ENCODE peak calls at places on chromosomes 6 and 20, in nine cellular contexts. One of them, this sample, is unnamed.

GRCh38 chr6:101085327-101085726 is 204.2 kb upstream of the ASCC3 start:
- DNase-seq in ecto neural progenitor cell: no peak
- DNase-seq in activated naive CD4-positive, alpha-beta T cell treated with anti-CD3 and anti-CD28 coated beads, Interleukin-2, amount 50 U/mL, for 72 hours: no peak
- DNase-seq in T-helper 9 cell: no peak
- DNase-seq in right cardiac atrium: no peak
- DNase-seq in DMS 273 treated with DMSO at 0.1 percent for 48 hours: no peak
- DNase-seq in GM10248: no peak
- DNase-seq in NCI-H774: no peak
- DNase-seq in sigmoid colon: no peak
- DNase-seq in this sample: no peak

GRCh38 chr6:6742535-6742934 is 154.0 kb downstream of the LY86 start:
- DNase-seq in GM10248: no peak
- DNase-seq in ecto neural progenitor cell: no peak
- DNase-seq in DMS 273 treated with DMSO at 0.1 percent for 48 hours: no peak
- DNase-seq in sigmoid colon: no peak
- DNase-seq in NCI-H774: no peak
- DNase-seq in right cardiac atrium: no peak
- DNase-seq in activated naive CD4-positive, alpha-beta T cell treated with anti-CD3 and anti-CD28 coated beads, Interleukin-2, amount 50 U/mL, for 72 hours: no peak
- DNase-seq in T-helper 9 cell: no peak
- DNase-seq in this sample: no peak

GRCh38 chr20:37202267-37202943 is 23.1 kb upstream of the MROH8 start:
- DNase-seq in GM10248: no peak
- DNase-seq in T-helper 9 cell: no peak
- DNase-seq in right cardiac atrium: peak; percentile 64
- DNase-seq in ecto neural progenitor cell: no peak
- DNase-seq in sigmoid colon: no peak
- DNase-seq in NCI-H774: no peak
- DNase-seq in DMS 273 treated with DMSO at 0.1 percent for 48 hours: no peak
- DNase-seq in activated naive CD4-positive, alpha-beta T cell treated with anti-CD3 and anti-CD28 coated beads, Interleukin-2, amount 50 U/mL, for 72 hours: no peak
- DNase-seq in this sample: no peak

GRCh38 chr20:38692436-38693411 is 31.6 kb upstream of the SLC32A1 start:
- DNase-seq in DMS 273 treated with DMSO at 0.1 percent for 48 hours: no peak
- DNase-seq in activated naive CD4-positive, alpha-beta T cell treated with anti-CD3 and anti-CD28 coated beads, Interleukin-2, amount 50 U/mL, for 72 hours: no peak
- DNase-seq in GM10248: peak; percentile 50
- DNase-seq in NCI-H774: no peak
- DNase-seq in T-helper 9 cell: peak; percentile 52
- DNase-seq in ecto neural progenitor cell: peak; percentile 85
- DNase-seq in sigmoid colon: no peak
- DNase-seq in right cardiac atrium: peak; percentile 73
- DNase-seq in this sample: no peak

GRCh38 chr6:53959717-53960116 is 151.5 kb upstream of the MLIP start:
- DNase-seq in right cardiac atrium: no peak
- DNase-seq in NCI-H774: no peak
- DNase-seq in sigmoid colon: no peak
- DNase-seq in activated naive CD4-positive, alpha-beta T cell treated with anti-CD3 and anti-CD28 coated beads, Interleukin-2, amount 50 U/mL, for 72 hours: no peak
- DNase-seq in ecto neural progenitor cell: no peak
- DNase-seq in GM10248: no peak
- DNase-seq in DMS 273 treated with DMSO at 0.1 percent for 48 hours: no peak
- DNase-seq in T-helper 9 cell: no peak
- DNase-seq in this sample: no peak

GRCh38 chr6:117494694-117495318 is 12.3 kb downstream of the DCBLD1 start:
- DNase-seq in activated naive CD4-positive, alpha-beta T cell treated with anti-CD3 and anti-CD28 coated beads, Interleukin-2, amount 50 U/mL, for 72 hours: no peak
- DNase-seq in sigmoid colon: no peak
- DNase-seq in GM10248: no peak
- DNase-seq in DMS 273 treated with DMSO at 0.1 percent for 48 hours: no peak
- DNase-seq in T-helper 9 cell: no peak
- DNase-seq in ecto neural progenitor cell: no peak
- DNase-seq in right cardiac atrium: no peak
- DNase-seq in NCI-H774: no peak
- DNase-seq in this sample: no peak

GRCh38 chr6:111573892-111574800 is 31.5 kb downstream of the TRAF3IP2 start:
- DNase-seq in DMS 273 treated with DMSO at 0.1 percent for 48 hours: no peak
- DNase-seq in right cardiac atrium: no peak
- DNase-seq in sigmoid colon: peak; percentile 75
- DNase-seq in NCI-H774: no peak
- DNase-seq in GM10248: no peak
- DNase-seq in activated naive CD4-positive, alpha-beta T cell treated with anti-CD3 and anti-CD28 coated beads, Interleukin-2, amount 50 U/mL, for 72 hours: no peak
- DNase-seq in ecto neural progenitor cell: no peak
- DNase-seq in T-helper 9 cell: no peak
- DNase-seq in this sample: no peak

GRCh38 chr6:27616313-27617045 is 143.6 kb upstream of the ZNF184 start:
- DNase-seq in ecto neural progenitor cell: no peak
- DNase-seq in DMS 273 treated with DMSO at 0.1 percent for 48 hours: no peak
- DNase-seq in NCI-H774: no peak
- DNase-seq in GM10248: no peak
- DNase-seq in activated naive CD4-positive, alpha-beta T cell treated with anti-CD3 and anti-CD28 coated beads, Interleukin-2, amount 50 U/mL, for 72 hours: no peak
- DNase-seq in right cardiac atrium: no peak
- DNase-seq in T-helper 9 cell: no peak
- DNase-seq in sigmoid colon: no peak
- DNase-seq in this sample: no peak

GRCh38 chr20:22370137-22370536 is 214.2 kb downstream of the FOXA2 start:
- DNase-seq in T-helper 9 cell: no peak
- DNase-seq in ecto neural progenitor cell: no peak
- DNase-seq in DMS 273 treated with DMSO at 0.1 percent for 48 hours: no peak
- DNase-seq in GM10248: no peak
- DNase-seq in sigmoid colon: no peak
- DNase-seq in NCI-H774: no peak
- DNase-seq in activated naive CD4-positive, alpha-beta T cell treated with anti-CD3 and anti-CD28 coated beads, Interleukin-2, amount 50 U/mL, for 72 hours: no peak
- DNase-seq in right cardiac atrium: no peak
- DNase-seq in this sample: no peak

This sample was measured in chondrocyte.